ENCODE peak calls at places on chromosomes 6 and 20, in five cellular contexts. One of them, this sample, is unnamed.
A peak's percentile ranks its signal among the peaks of the same experiment; 100 is the strongest.

GRCh38 chr20:18190466-18191233 is 53.0 kb downstream of the KAT14 start:
- DNase-seq in tibial artery: no peak
- DNase-seq in mucosa of descending colon: no peak
- DNase-seq in heart right ventricle: no peak
- DNase-seq in endothelial cell of umbilical vein: no peak
- DNase-seq in this sample: no peak

GRCh38 chr6:15148356-15149058 is 97.4 kb upstream of the JARID2 start:
- DNase-seq in tibial artery: no peak
- DNase-seq in mucosa of descending colon: no peak
- DNase-seq in heart right ventricle: no peak
- DNase-seq in endothelial cell of umbilical vein: no peak
- DNase-seq in this sample: no peak

GRCh38 chr6:75437451-75438185 is 56.0 kb downstream of the FILIP1 start:
- DNase-seq in tibial artery: no peak
- DNase-seq in mucosa of descending colon: no peak
- DNase-seq in heart right ventricle: no peak
- DNase-seq in endothelial cell of umbilical vein: no peak
- DNase-seq in this sample: no peak

GRCh38 chr20:38229376-38230252 is 30.9 kb downstream of the KIAA1755 start:
- DNase-seq in tibial artery: no peak
- DNase-seq in mucosa of descending colon: no peak
- DNase-seq in heart right ventricle: no peak
- DNase-seq in endothelial cell of umbilical vein: peak; percentile 46
- DNase-seq in this sample: no peak

GRCh38 chr20:56513096-56513806 is 11.3 kb upstream of the FAM209A start:
- DNase-seq in tibial artery: peak; percentile 31
- DNase-seq in mucosa of descending colon: no peak
- DNase-seq in heart right ventricle: no peak
- DNase-seq in endothelial cell of umbilical vein: no peak
- DNase-seq in this sample: no peak

GRCh38 chr20:17589161-17589834 is 19.4 kb downstream of the DSTN start:
- DNase-seq in tibial artery: peak; percentile 75
- DNase-seq in mucosa of descending colon: no peak
- DNase-seq in heart right ventricle: no peak
- DNase-seq in endothelial cell of umbilical vein: no peak
- DNase-seq in this sample: no peak

GRCh38 chr6:30826961-30827342 is 57.4 kb upstream of the DDR1 start:
- DNase-seq in tibial artery: no peak
- DNase-seq in mucosa of descending colon: peak; percentile 59
- DNase-seq in heart right ventricle: no peak
- DNase-seq in endothelial cell of umbilical vein: peak; percentile 36
- DNase-seq in this sample: no peak

GRCh38 chr6:4185419-4185818 is 50.0 kb upstream of the ECI2 start:
- DNase-seq in tibial artery: no peak
- DNase-seq in mucosa of descending colon: no peak
- DNase-seq in heart right ventricle: no peak
- DNase-seq in endothelial cell of umbilical vein: no peak
- DNase-seq in this sample: no peak

GRCh38 chr6:24900917-24901697 is 34.7 kb downstream of the RIPOR2 start:
- DNase-seq in tibial artery: no peak
- DNase-seq in mucosa of descending colon: no peak
- DNase-seq in heart right ventricle: no peak
- DNase-seq in endothelial cell of umbilical vein: no peak
- DNase-seq in this sample: no peak

GRCh38 chr6:111105578-111105977 is 18.3 kb downstream of the SLC16A10 start:
- DNase-seq in tibial artery: no peak
- DNase-seq in mucosa of descending colon: peak; percentile 93
- DNase-seq in heart right ventricle: peak; percentile 70
- DNase-seq in endothelial cell of umbilical vein: peak; percentile 51
- DNase-seq in this sample: peak; percentile 85

GRCh38 chr6:11869656-11870340 is 91.2 kb upstream of the ADTRP start:
- DNase-seq in tibial artery: no peak
- DNase-seq in mucosa of descending colon: peak; percentile 24
- DNase-seq in heart right ventricle: peak; percentile 48
- DNase-seq in endothelial cell of umbilical vein: peak; percentile 68
- DNase-seq in this sample: no peak

GRCh38 chr6:120785459-120786086 is 548.7 kb downstream of the TBC1D32 start:
- DNase-seq in tibial artery: no peak
- DNase-seq in mucosa of descending colon: no peak
- DNase-seq in heart right ventricle: no peak
- DNase-seq in endothelial cell of umbilical vein: no peak
- DNase-seq in this sample: no peak

GRCh38 chr6:159726918-159727716 is at the start of gene WTAP:
- DNase-seq in tibial artery: peak; percentile 98
- DNase-seq in mucosa of descending colon: peak; percentile 98
- DNase-seq in heart right ventricle: peak; percentile 94
- DNase-seq in endothelial cell of umbilical vein: peak; percentile 95
- DNase-seq in this sample: peak; percentile 97

GRCh38 chr6:159729598-159729997 is 2.3 kb downstream of the WTAP start:
- DNase-seq in tibial artery: no peak
- DNase-seq in mucosa of descending colon: no peak
- DNase-seq in heart right ventricle: no peak
- DNase-seq in endothelial cell of umbilical vein: peak; percentile 20
- DNase-seq in this sample: no peak

GRCh38 chr6:159727717-159728440 is 573 bp downstream of the WTAP start:
- DNase-seq in tibial artery: no peak
- DNase-seq in mucosa of descending colon: no peak
- DNase-seq in heart right ventricle: no peak
- DNase-seq in endothelial cell of umbilical vein: peak; percentile 63
- DNase-seq in this sample: no peak

GRCh38 chr6:159728552-159728951 is 1.2 kb downstream of the WTAP start:
- DNase-seq in tibial artery: no peak
- DNase-seq in mucosa of descending colon: no peak
- DNase-seq in heart right ventricle: no peak
- DNase-seq in endothelial cell of umbilical vein: no peak
- DNase-seq in this sample: no peak

GRCh38 chr6:159730277-159730676 is 3.0 kb downstream of the WTAP start:
- DNase-seq in tibial artery: no peak
- DNase-seq in mucosa of descending colon: no peak
- DNase-seq in heart right ventricle: no peak
- DNase-seq in endothelial cell of umbilical vein: no peak
- DNase-seq in this sample: no peak
- H3K4me1 ChIP-seq in tibial artery: no peaks in the 10 kb centered on the region
- H3K4me1 ChIP-seq in mucosa of descending colon: peaks cover 18% of the 10 kb centered on the region
- H3K4me1 ChIP-seq in heart right ventricle: peaks cover 65% of the 10 kb centered on the region
- H3K4me1 ChIP-seq in endothelial cell of umbilical vein: peaks cover 21% of the 10 kb centered on the region
- H3K4me1 ChIP-seq in this sample: peaks cover 76% of the 10 kb centered on the region

GRCh38 chr6:170179925-170180324 is 111.0 kb downstream of the DLL1 start:
- DNase-seq in tibial artery: no peak
- DNase-seq in mucosa of descending colon: no peak
- DNase-seq in heart right ventricle: no peak
- DNase-seq in endothelial cell of umbilical vein: no peak
- DNase-seq in this sample: no peak
- H3K9me3 ChIP-seq in tibial artery: no peaks in the 10 kb centered on the region
- H3K9me3 ChIP-seq in mucosa of descending colon: no peaks in the 10 kb centered on the region
- H3K9me3 ChIP-seq in heart right ventricle: no peaks in the 10 kb centered on the region
- H3K9me3 ChIP-seq in endothelial cell of umbilical vein: no peaks in the 10 kb centered on the region
- H3K9me3 ChIP-seq in this sample: no peaks in the 10 kb centered on the region

GRCh38 chr20:1327827-1328679 is 886 bp downstream of the SDCBP2 start:
- DNase-seq in tibial artery: peak; percentile 39
- DNase-seq in mucosa of descending colon: peak; percentile 56
- DNase-seq in heart right ventricle: no peak
- DNase-seq in endothelial cell of umbilical vein: no peak
- DNase-seq in this sample: no peak

GRCh38 chr20:1328680-1329330 is at the start of gene SDCBP2:
- DNase-seq in tibial artery: peak; percentile 65
- DNase-seq in mucosa of descending colon: peak; percentile 89
- DNase-seq in heart right ventricle: no peak
- DNase-seq in endothelial cell of umbilical vein: no peak
- DNase-seq in this sample: peak; percentile 72

GRCh38 chr20:1325173-1326030 is 3.5 kb downstream of the SDCBP2 start:
- DNase-seq in tibial artery: peak; percentile 98
- DNase-seq in mucosa of descending colon: peak; percentile 97
- DNase-seq in heart right ventricle: peak; percentile 99
- DNase-seq in endothelial cell of umbilical vein: peak; percentile 97
- DNase-seq in this sample: peak; percentile 98

GRCh38 chr20:1326031-1326930 is 2.7 kb downstream of the SDCBP2 start:
- DNase-seq in tibial artery: peak; percentile 17
- DNase-seq in mucosa of descending colon: peak; percentile 53
- DNase-seq in heart right ventricle: no peak
- DNase-seq in endothelial cell of umbilical vein: peak; percentile 59
- DNase-seq in this sample: no peak

DNA sequence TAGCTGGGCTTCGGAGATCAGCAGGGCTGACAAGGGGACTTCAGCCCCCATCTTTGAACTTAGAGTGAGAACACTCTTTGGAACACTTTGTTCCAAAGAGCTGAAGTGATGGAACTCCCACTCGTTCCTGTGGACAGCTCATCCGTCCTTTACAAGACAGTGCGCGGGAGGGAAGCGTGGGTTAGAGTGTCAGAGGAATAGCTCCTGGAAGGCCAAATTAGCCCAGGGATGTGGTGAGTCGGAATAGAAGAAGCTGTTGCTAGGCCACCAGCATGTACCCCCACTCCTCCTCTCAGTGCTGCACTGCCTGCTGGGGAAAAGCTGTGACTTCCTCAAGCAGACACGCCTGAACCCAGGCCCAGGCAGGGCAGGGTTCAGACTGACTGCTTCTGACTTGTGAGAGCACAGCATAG is 1.7 kb downstream of the SDCBP2 start:
- DNase-seq in tibial artery: peak; percentile 52
- DNase-seq in mucosa of descending colon: peak; percentile 59
- DNase-seq in heart right ventricle: no peak
- DNase-seq in endothelial cell of umbilical vein: peak; percentile 32
- DNase-seq in this sample: peak; percentile 84
- H3K4me3 ChIP-seq in tibial artery: no peak overlapping the region
- H3K4me3 ChIP-seq in mucosa of descending colon: no peak overlapping the region
- H3K4me3 ChIP-seq in heart right ventricle: no peak overlapping the region
- H3K4me3 ChIP-seq in endothelial cell of umbilical vein: no peak overlapping the region
- H3K4me3 ChIP-seq in this sample: no peak overlapping the region

GRCh38 chr6:159065751-159066329 is 21.0 kb upstream of the TAGAP start:
- DNase-seq in tibial artery: no peak
- DNase-seq in mucosa of descending colon: no peak
- DNase-seq in heart right ventricle: no peak
- DNase-seq in endothelial cell of umbilical vein: no peak
- DNase-seq in this sample: no peak
- H3K4me1 ChIP-seq in tibial artery: no peaks in the 10 kb centered on the region
- H3K4me1 ChIP-seq in mucosa of descending colon: no peaks in the 10 kb centered on the region
- H3K4me1 ChIP-seq in heart right ventricle: no peaks in the 10 kb centered on the region
- H3K4me1 ChIP-seq in endothelial cell of umbilical vein: no peaks in the 10 kb centered on the region
- H3K4me1 ChIP-seq in this sample: peaks cover 21% of the 10 kb centered on the region

GRCh38 chr20:29300579-29301551 is 1956.6 kb upstream of the DEFB115 start:
- DNase-seq in tibial artery: no peak
- DNase-seq in mucosa of descending colon: no peak
- DNase-seq in heart right ventricle: no peak
- DNase-seq in endothelial cell of umbilical vein: no peak
- DNase-seq in this sample: no peak
- H3K9me3 ChIP-seq in tibial artery: no peaks in the 10 kb centered on the region
- H3K9me3 ChIP-seq in mucosa of descending colon: peaks cover 77% of the 10 kb centered on the region
- H3K9me3 ChIP-seq in heart right ventricle: no peaks in the 10 kb centered on the region
- H3K9me3 ChIP-seq in endothelial cell of umbilical vein: peaks cover 7% of the 10 kb centered on the region
- H3K9me3 ChIP-seq in this sample: peaks cover 7% of the 10 kb centered on the region

GRCh38 chr6:164911873-164912580 is 397.4 kb downstream of the C6orf118 start:
- DNase-seq in tibial artery: no peak
- DNase-seq in mucosa of descending colon: no peak
- DNase-seq in heart right ventricle: no peak
- DNase-seq in endothelial cell of umbilical vein: no peak
- DNase-seq in this sample: no peak
- H3K4me3 ChIP-seq in tibial artery: no peak overlapping the region
- H3K4me3 ChIP-seq in mucosa of descending colon: no peak overlapping the region
- H3K4me3 ChIP-seq in heart right ventricle: peak overlapping the region; percentile 36
- H3K4me3 ChIP-seq in endothelial cell of umbilical vein: no peak overlapping the region
- H3K4me3 ChIP-seq in this sample: no peak overlapping the region

DNA sequence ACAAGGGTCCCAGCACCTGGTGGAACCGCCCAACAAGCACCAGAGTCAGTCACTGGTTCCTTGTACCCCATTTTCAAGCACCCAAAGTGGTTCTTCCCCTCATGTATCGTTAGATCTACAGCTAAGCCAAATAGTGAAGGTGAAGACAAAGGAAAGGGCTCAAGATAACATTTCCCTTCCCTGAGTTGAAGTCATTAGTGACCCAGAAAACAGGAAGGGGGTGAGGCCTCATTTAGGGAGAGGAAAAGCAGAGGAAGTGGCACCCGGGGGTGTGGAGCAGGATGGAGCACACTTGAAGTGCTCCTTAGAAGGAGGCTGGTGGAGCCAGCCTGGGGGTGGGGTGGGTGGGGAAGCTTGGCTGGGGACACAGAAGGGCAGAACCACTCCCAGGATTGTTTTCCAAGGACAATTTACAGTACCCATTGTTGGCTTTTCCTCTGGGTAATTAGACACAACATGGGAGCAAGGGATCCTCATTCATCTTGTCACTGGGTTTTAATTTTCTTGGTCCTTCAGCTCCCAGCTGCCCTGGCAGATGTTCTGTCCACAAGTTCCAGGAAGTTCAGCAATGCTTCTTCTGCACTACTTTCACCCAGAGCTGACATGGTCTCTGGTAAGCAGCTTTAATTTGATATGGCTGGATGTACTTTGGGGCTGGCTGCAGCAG is 73.3 kb upstream of the CD93 start:
- DNase-seq in tibial artery: no peak
- DNase-seq in mucosa of descending colon: no peak
- DNase-seq in heart right ventricle: peak; percentile 36
- DNase-seq in endothelial cell of umbilical vein: no peak
- DNase-seq in this sample: no peak
- H3K4me1 ChIP-seq in tibial artery: no peaks in the 10 kb centered on the region
- H3K4me1 ChIP-seq in mucosa of descending colon: peaks cover 36% of the 10 kb centered on the region
- H3K4me1 ChIP-seq in heart right ventricle: peaks cover 38% of the 10 kb centered on the region
- H3K4me1 ChIP-seq in endothelial cell of umbilical vein: peaks cover 44% of the 10 kb centered on the region
- H3K4me1 ChIP-seq in this sample: peaks cover 75% of the 10 kb centered on the region

GRCh38 chr20:29762620-29763019 is 1494.8 kb upstream of the DEFB115 start:
- DNase-seq in tibial artery: no peak
- DNase-seq in mucosa of descending colon: no peak
- DNase-seq in heart right ventricle: no peak
- DNase-seq in endothelial cell of umbilical vein: no peak
- DNase-seq in this sample: no peak

GRCh38 chr20:29756664-29757063 is 1500.8 kb upstream of the DEFB115 start:
- DNase-seq in tibial artery: peak; percentile 51
- DNase-seq in mucosa of descending colon: no peak
- DNase-seq in heart right ventricle: no peak
- DNase-seq in endothelial cell of umbilical vein: no peak
- DNase-seq in this sample: no peak
- H3K9me3 ChIP-seq in tibial artery: no peaks in the 10 kb centered on the region
- H3K9me3 ChIP-seq in mucosa of descending colon: peaks cover 33% of the 10 kb centered on the region
- H3K9me3 ChIP-seq in heart right ventricle: no peaks in the 10 kb centered on the region
- H3K9me3 ChIP-seq in endothelial cell of umbilical vein: no peaks in the 10 kb centered on the region
- H3K9me3 ChIP-seq in this sample: no peaks in the 10 kb centered on the region

This sample was measured in lower lobe of right lung.